ENCODE peak calls at places on chromosomes 4 and X, in eight cellular contexts. N is chondrocyte; W is MV-4-11; U is RCC 7860; I is activated T-helper 1 cell treated with anti-CD3 and anti-CD28 coated beads, Interleukin-12 subunit alpha, Interleukin-12 subunit beta, Interleukin-2, Interleukin-4 antibody, amounts not matched to agents 30 ng/mL and 10 ng/mL and 1 ng/mL, durations not matched to agents 14 hours and 24 hours and 36 hours; E is OCI-LY7; R is HS-5; A is sciatic nerve. L is an unnamed sample.
A peak's percentile ranks its signal among the peaks of the same experiment; 100 is the strongest.

GRCh38 chr4:8648816-8649630 is 56.5 kb downstream of the CPZ start:
- DNase-seq in U (no peak), W (no peak), R (no peak), A (peak; percentile 19), I (no peak), E (no peak), N (peak; percentile 64), L (no peak)

GRCh38 chr4:148305749-148306148 is 136.5 kb downstream of the NR3C2 start:
- DNase-seq in W (no peak), I (no peak), N (no peak), U (no peak), E (no peak), R (no peak), A (no peak), L (no peak)

GRCh38 chrX:120726294-120726693 is 96.4 kb upstream of the C1GALT1C1 start:
- DNase-seq in I (no peak), U (no peak), A (no peak), R (no peak), W (peak; percentile 89), N (no peak), E (peak; percentile 83), L (no peak)

GRCh38 chr4:98939892-98940298 is 11.0 kb upstream of the EIF4E start:
- DNase-seq in E (peak; percentile 46), N (no peak), U (peak; percentile 31), A (no peak), R (no peak), I (no peak), W (peak; percentile 30), L (peak; percentile 80)

GRCh38 chr4:119525771-119526712 is 102.6 kb downstream of the PDE5A start:
- DNase-seq in U (no peak), W (no peak), A (no peak), E (no peak), R (no peak), N (no peak), I (no peak), L (peak; percentile 43)

GRCh38 chrX:10620121-10620699 is at the start of gene MID1:
- DNase-seq in U (peak; percentile 59), A (peak; percentile 80), W (no peak), E (no peak), N (no peak), R (no peak), I (no peak), L (peak; percentile 80)

GRCh38 chrX:22699591-22700091 is 300.1 kb upstream of the DDX53 start:
- DNase-seq in E (no peak), I (no peak), A (no peak), W (no peak), R (no peak), N (no peak), U (no peak), L (peak; percentile 90)

GRCh38 chr4:85761803-85762202 is 286.9 kb downstream of the ARHGAP24 start:
- DNase-seq in U (no peak), N (no peak), W (peak; percentile 5), A (no peak), I (no peak), E (no peak), R (no peak), L (peak; percentile 82)

L was measured in IMR-90.